ENCODE peak calls at places on chromosomes 7 and 10, in five cellular contexts. F is hepatocyte; W is GM04504; E is stimulated activated CD4-positive, alpha-beta T cell treated with anti-CD3 and anti-CD28 coated beads, Interleukin-15, amount 100 ng/mL, for 24 hours; Q is left cardiac atrium. L is an unnamed sample.

GRCh38 chr10:126939706-126940105 is 34.5 kb downstream of the DOCK1 start:
- DNase-seq in F (no peak), W (no peak), E (no peak), Q (no peak), L (no peak)

GRCh38 chr7:14419554-14419953 is 430.1 kb upstream of the ETV1 start:
- DNase-seq in F (no peak), W (no peak), E (no peak), Q (no peak), L (no peak)

GRCh38 chr7:24936121-24936824 is 43.7 kb downstream of the OSBPL3 start:
- DNase-seq in F (no peak), W (no peak), E (no peak), Q (no peak), L (no peak)

GRCh38 chr7:143479055-143479766 is 1.5 kb downstream of the TAS2R41 start:
- DNase-seq in F (no peak), W (peak), E (no peak), Q (no peak), L (no peak)

GRCh38 chr7:131524116-131524515 is 32.3 kb downstream of the PODXL start:
- DNase-seq in F (no peak), W (no peak), E (no peak), Q (no peak), L (no peak)

GRCh38 chr7:7496326-7496725 is 39.3 kb downstream of the COL28A1 start:
- DNase-seq in F (no peak), W (no peak), E (no peak), Q (no peak), L (no peak)

GRCh38 chr7:19009241-19009935 is 108.0 kb downstream of the TWIST1 start:
- DNase-seq in F (no peak), W (no peak), E (no peak), Q (no peak), L (no peak)

GRCh38 chr7:79282051-79282694 is 171.3 kb downstream of the MAGI2 start:
- DNase-seq in F (peak), W (peak), E (no peak), Q (no peak), L (no peak)

GRCh38 chr10:127041561-127041960 is 136.3 kb downstream of the DOCK1 start:
- DNase-seq in F (no peak), W (peak), E (no peak), Q (no peak), L (no peak)

GRCh38 chr7:6640246-6640721 is 3.2 kb downstream of the ZNF316 start:
- DNase-seq in F (no peak), W (peak), E (peak), Q (peak), L (no peak)

GRCh38 chr7:157702311-157703023 is 365.7 kb downstream of the DNAJB6 start:
- DNase-seq in F (no peak), W (no peak), E (no peak), Q (no peak), L (no peak)

GRCh38 chr7:130108809-130109208 is 38.5 kb downstream of the KLHDC10 start:
- DNase-seq in F (no peak), W (no peak), E (no peak), Q (no peak), L (no peak)

GRCh38 chr7:144019457-144019856 is 19.3 kb downstream of the OR6B1 start:
- DNase-seq in F (peak), W (peak), E (no peak), Q (no peak), L (peak)

GRCh38 chr7:71712653-71713180 is 580.8 kb downstream of the GALNT17 start:
- DNase-seq in F (no peak), W (no peak), E (no peak), Q (no peak), L (no peak)

L was measured in heart right ventricle.